ENCODE peak calls at places on chromosomes 11 and 22, in seven cellular contexts. B is thyroid gland, I is IMR-90, V is H54, F is spleen, M is upper lobe of left lung, O is uterus. T is an unnamed sample.

GRCh38 chr22:42622061-42622710 is 7.5 kb upstream of the POLDIP3 start:
- DNase-seq in B (no peak), I (no peak), V (no peak), F (no peak), M (peak), O (no peak), T (no peak)

GRCh38 chr11:117668291-117668690 is 128.7 kb downstream of the DSCAML1 start:
- DNase-seq in B (no peak), I (no peak), V (no peak), F (no peak), M (no peak), O (no peak), T (no peak)

GRCh38 chr11:15327786-15328231 is 213.1 kb downstream of the INSC start:
- DNase-seq in B (peak), I (peak), V (no peak), F (no peak), M (no peak), O (peak), T (peak)

GRCh38 chr22:17167486-17167885 is 8.4 kb upstream of the HDHD5 start:
- DNase-seq in B (peak), I (no peak), V (no peak), F (no peak), M (no peak), O (no peak), T (no peak)

GRCh38 chr11:72925656-72926055 is 111.4 kb downstream of the ATG16L2 start:
- DNase-seq in B (no peak), I (no peak), V (no peak), F (no peak), M (peak), O (no peak), T (no peak)

GRCh38 chr22:26897384-26897783 is 240.0 kb downstream of the MIAT start:
- DNase-seq in B (no peak), I (no peak), V (no peak), F (no peak), M (no peak), O (no peak), T (no peak)

GRCh38 chr11:33899383-33900037 is 7.6 kb upstream of the LMO2 start:
- DNase-seq in B (peak), I (peak), V (peak), F (no peak), M (no peak), O (peak), T (no peak)

GRCh38 chr22:48666620-48667019 is 1161.1 kb downstream of the BRD1 start:
- DNase-seq in B (no peak), I (no peak), V (no peak), F (no peak), M (peak), O (no peak), T (no peak)

GRCh38 chr22:38115423-38116205 is 5.1 kb upstream of the BAIAP2L2 start:
- DNase-seq in B (no peak), I (no peak), V (no peak), F (peak), M (peak), O (no peak), T (no peak)

GRCh38 chr22:19396561-19396933 is 35.0 kb downstream of the HIRA start:
- DNase-seq in B (no peak), I (no peak), V (no peak), F (no peak), M (no peak), O (no peak), T (no peak)

GRCh38 chr11:120785576-120785975 is 238.3 kb upstream of the TBCEL start:
- DNase-seq in B (no peak), I (no peak), V (no peak), F (peak), M (no peak), O (no peak), T (no peak)

GRCh38 chr11:134425816-134426536 is 13.9 kb upstream of the B3GAT1 start:
- DNase-seq in B (no peak), I (no peak), V (no peak), F (peak), M (no peak), O (no peak), T (no peak)

GRCh38 chr11:6705905-6706535 is 22.9 kb upstream of the MRPL17 start:
- DNase-seq in B (peak), I (peak), V (peak), F (no peak), M (no peak), O (peak), T (peak)

GRCh38 chr11:18731949-18732821 is 6.2 kb upstream of the IGSF22 start:
- DNase-seq in B (peak), I (peak), V (peak), F (no peak), M (no peak), O (peak), T (peak)

GRCh38 chr22:18987765-18988164 is 51.7 kb upstream of the PRODH start:
- DNase-seq in B (peak), I (no peak), V (no peak), F (no peak), M (no peak), O (no peak), T (no peak)

GRCh38 chr11:68038718-68039525 is at the start of gene TCIRG1:
- DNase-seq in B (peak), I (peak), V (peak), F (peak), M (peak), O (peak), T (peak)

GRCh38 chr11:47234669-47235075 is 13.9 kb downstream of the ACP2 start:
- DNase-seq in B (peak), I (peak), V (no peak), F (no peak), M (no peak), O (no peak), T (no peak)

GRCh38 chr11:47236482-47236881 is 12.1 kb downstream of the ACP2 start:
- DNase-seq in B (no peak), I (peak), V (no peak), F (no peak), M (no peak), O (no peak), T (peak)

GRCh38 chr11:47235163-47235562 is 13.5 kb downstream of the ACP2 start:
- DNase-seq in B (no peak), I (no peak), V (no peak), F (no peak), M (no peak), O (no peak), T (no peak)

GRCh38 chr11:47233051-47233450 is 15.6 kb downstream of the ACP2 start:
- DNase-seq in B (no peak), I (no peak), V (no peak), F (no peak), M (no peak), O (no peak), T (no peak)

GRCh38 chr11:47233989-47234668 is 14.5 kb downstream of the ACP2 start:
- DNase-seq in B (no peak), I (peak), V (peak), F (no peak), M (no peak), O (no peak), T (peak)
- TF ChIP-seq POLR2A in B (no peak), I (no peak), V (no peak), F (no peak), M (no peak), O (no peak), T (peak)

GRCh38 chr22:20998411-20999336 is 3.2 kb downstream of the THAP7 start:
- DNase-seq in B (no peak), I (peak), V (no peak), F (no peak), M (no peak), O (no peak), T (no peak)
- TF ChIP-seq POLR2A in B (no peak), I (no peak), V (no peak), F (no peak), M (no peak), O (no peak), T (no peak)

DNA sequence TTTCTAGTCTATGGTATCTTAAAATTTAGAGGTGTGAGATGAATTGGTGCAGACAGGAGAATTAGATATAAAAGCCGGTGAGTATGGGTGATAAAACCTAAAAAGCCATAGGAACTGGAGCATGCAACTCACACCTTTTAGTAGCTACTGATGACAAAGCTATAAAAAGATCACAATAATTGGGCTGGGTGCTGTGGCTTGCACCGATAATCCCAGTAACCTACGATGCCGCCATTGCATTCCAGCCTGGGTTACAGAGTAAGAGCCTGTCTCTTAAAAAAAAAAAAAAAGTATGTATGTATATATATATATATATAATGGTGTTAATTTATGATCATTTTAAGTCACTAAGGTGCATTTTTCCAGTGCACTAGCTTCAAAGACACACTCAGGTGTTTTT is 17.2 kb downstream of the WEE1 start:
- DNase-seq in B (no peak), I (no peak), V (no peak), F (no peak), M (no peak), O (no peak), T (no peak)
- TF ChIP-seq POLR2A in B (no peak), I (peak), V (no peak), F (no peak), M (no peak), O (no peak), T (no peak)

DNA sequence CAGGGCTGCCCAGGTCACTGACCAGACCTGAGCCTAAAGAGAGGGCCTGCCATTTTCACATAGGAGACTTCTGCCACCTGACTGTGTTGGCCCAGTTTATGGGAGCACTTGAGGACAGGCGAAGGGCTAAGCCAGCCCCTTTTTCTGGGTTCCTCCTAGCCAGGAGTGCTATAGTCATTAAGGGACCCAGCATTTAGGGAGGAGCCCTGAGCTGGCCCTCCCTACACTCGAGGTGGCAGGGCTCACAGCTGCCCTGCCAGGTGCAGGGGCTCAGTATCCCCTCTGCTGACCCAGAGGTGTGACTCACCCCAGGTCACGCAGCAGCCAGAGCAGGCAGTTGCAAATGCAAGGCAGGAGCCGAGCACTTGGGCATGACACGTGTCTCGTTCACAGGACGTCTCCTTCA is 86.3 kb upstream of the CRYBB3 start:
- DNase-seq in B (peak), I (no peak), V (no peak), F (no peak), M (no peak), O (no peak), T (no peak)
- TF ChIP-seq POLR2A in B (no peak), I (no peak), V (no peak), F (no peak), M (no peak), O (no peak), T (no peak)

GRCh38 chr11:26477406-26477805 is 94.7 kb downstream of the MUC15 start:
- DNase-seq in B (no peak), I (no peak), V (no peak), F (no peak), M (no peak), O (no peak), T (no peak)
- TF ChIP-seq POLR2A in B (no peak), I (no peak), V (no peak), F (no peak), M (no peak), O (no peak), T (no peak)

T was measured in erythroblast.